ENCODE peak calls at places on chromosome 3, in seven cellular contexts. W is fibroblast of pulmonary artery, C is fibroblast of lung, D is mesothelial cell of epicardium, X is lower leg skin, P is fibroblast of the aortic adventitia, U is GM06990. F is an unnamed sample.

GRCh38 chr3:46406440-46406785 is 453 bp downstream of the CCR5AS start:
- DNase-seq in W (no peak), C (no peak), D (no peak), X (no peak), P (no peak), U (no peak), F (no peak)

GRCh38 chr3:108493862-108494261 is 16.5 kb downstream of the MYH15 start:
- DNase-seq in W (no peak), C (no peak), D (no peak), X (no peak), P (no peak), U (no peak), F (no peak)

GRCh38 chr3:101571028-101571895 is 2.7 kb upstream of the PCNP start:
- DNase-seq in W (no peak), C (no peak), D (no peak), X (no peak), P (no peak), U (no peak), F (no peak)

GRCh38 chr3:35223636-35224035 is 415.7 kb upstream of the ARPP21 start:
- DNase-seq in W (no peak), C (no peak), D (no peak), X (no peak), P (no peak), U (no peak), F (no peak)

GRCh38 chr3:42056840-42057239 is 34.3 kb upstream of the TRAK1 start:
- DNase-seq in W (no peak), C (no peak), D (no peak), X (no peak), P (no peak), U (no peak), F (no peak)

GRCh38 chr3:60584250-60584649 is 667.0 kb downstream of the FHIT start:
- DNase-seq in W (no peak), C (peak; percentile 87), D (no peak), X (no peak), P (no peak), U (no peak), F (no peak)

GRCh38 chr3:102104093-102104492 is 254.8 kb downstream of the NFKBIZ start:
- DNase-seq in W (no peak), C (no peak), D (no peak), X (no peak), P (peak; percentile 24), U (no peak), F (no peak)

GRCh38 chr3:67044955-67045354 is 46.8 kb downstream of the KBTBD8 start:
- DNase-seq in W (no peak), C (peak; percentile 36), D (no peak), X (no peak), P (no peak), U (no peak), F (no peak)

GRCh38 chr3:53885239-53885638 is 3.3 kb upstream of the ACTR8 start:
- DNase-seq in W (no peak), C (no peak), D (no peak), X (no peak), P (no peak), U (no peak), F (no peak)

GRCh38 chr3:25037049-25037547 is 391.0 kb upstream of the RARB start:
- DNase-seq in W (no peak), C (peak; percentile 71), D (no peak), X (no peak), P (peak; percentile 48), U (no peak), F (no peak)

GRCh38 chr3:124140751-124141150 is 148.8 kb upstream of the ROPN1 start:
- DNase-seq in W (no peak), C (peak; percentile 75), D (no peak), X (no peak), P (no peak), U (no peak), F (no peak)

GRCh38 chr3:98099848-98100247 is 12.9 kb downstream of the OR5AC2 start:
- DNase-seq in W (no peak), C (no peak), D (no peak), X (no peak), P (no peak), U (no peak), F (no peak)

GRCh38 chr3:156837130-156837529 is 11.0 kb downstream of the LEKR1 start:
- DNase-seq in W (no peak), C (peak; percentile 49), D (no peak), X (no peak), P (no peak), U (no peak), F (no peak)

GRCh38 chr3:88151358-88151757 is 1.6 kb downstream of the C3orf38 start:
- DNase-seq in W (no peak), C (peak; percentile 29), D (no peak), X (no peak), P (peak; percentile 30), U (peak; percentile 22), F (no peak)

GRCh38 chr3:4575413-4575812 is 82.3 kb downstream of the ITPR1 start:
- DNase-seq in W (peak; percentile 43), C (no peak), D (no peak), X (no peak), P (peak; percentile 42), U (no peak), F (no peak)

GRCh38 chr3:64187065-64187959 is 38.0 kb downstream of the PRICKLE2 start:
- DNase-seq in W (peak; percentile 97), C (peak; percentile 99), D (peak; percentile 66), X (peak; percentile 58), P (peak; percentile 98), U (no peak), F (no peak)

GRCh38 chr3:101212740-101213139 is 107.6 kb downstream of the IMPG2 start:
- DNase-seq in W (no peak), C (no peak), D (no peak), X (no peak), P (no peak), U (no peak), F (no peak)

GRCh38 chr3:133209871-133210550 is 171.8 kb downstream of the TMEM108 start:
- DNase-seq in W (peak; percentile 39), C (peak; percentile 61), D (no peak), X (no peak), P (peak; percentile 14), U (peak; percentile 14), F (no peak)

GRCh38 chr3:95752199-95752598 is 1062.2 kb upstream of the EPHA6 start:
- DNase-seq in W (no peak), C (no peak), D (no peak), X (no peak), P (no peak), U (no peak), F (no peak)
- TF ChIP-seq CTCF in W (no peak), C (no peak), D (no peak), X (no peak), P (no peak), U (no peak), F (no peak)

GRCh38 chr3:22118542-22118941 is 367.5 kb upstream of the ZNF385D start:
- DNase-seq in W (no peak), C (no peak), D (no peak), X (no peak), P (no peak), U (no peak), F (no peak)

GRCh38 chr3:22117091-22117490 is 366.1 kb upstream of the ZNF385D start:
- DNase-seq in W (peak; percentile 9), C (no peak), D (no peak), X (no peak), P (peak; percentile 4), U (no peak), F (no peak)

GRCh38 chr3:22115581-22115980 is 364.6 kb upstream of the ZNF385D start:
- DNase-seq in W (no peak), C (peak; percentile 36), D (no peak), X (no peak), P (no peak), U (no peak), F (no peak)

GRCh38 chr3:22121068-22121706 is 370.2 kb upstream of the ZNF385D start:
- DNase-seq in W (no peak), C (no peak), D (no peak), X (no peak), P (no peak), U (no peak), F (no peak)

GRCh38 chr3:22117751-22118346 is 366.8 kb upstream of the ZNF385D start:
- DNase-seq in W (peak; percentile 75), C (peak; percentile 45), D (no peak), X (no peak), P (peak; percentile 73), U (no peak), F (no peak)
- TF ChIP-seq CTCF in W (peak; percentile 58), C (no peak), D (peak; percentile 84), X (no peak), P (peak; percentile 57), U (peak; percentile 31), F (peak; percentile 80)

GRCh38 chr3:119350114-119350513 is 55.9 kb downstream of the ARHGAP31 start:
- DNase-seq in W (peak; percentile 54), C (peak; percentile 9), D (no peak), X (no peak), P (no peak), U (no peak), F (no peak)

GRCh38 chr3:119352235-119352634 is 58.1 kb downstream of the ARHGAP31 start:
- DNase-seq in W (peak; percentile 27), C (peak; percentile 58), D (no peak), X (no peak), P (no peak), U (peak; percentile 79), F (no peak)

GRCh38 chr3:119356646-119357045 is 62.5 kb downstream of the ARHGAP31 start:
- DNase-seq in W (peak; percentile 24), C (peak; percentile 23), D (no peak), X (no peak), P (no peak), U (no peak), F (no peak)

GRCh38 chr3:119349353-119349752 is 55.2 kb downstream of the ARHGAP31 start:
- DNase-seq in W (peak; percentile 13), C (no peak), D (no peak), X (no peak), P (no peak), U (no peak), F (no peak)

GRCh38 chr3:119352863-119353527 is 58.8 kb downstream of the ARHGAP31 start:
- DNase-seq in W (peak; percentile 86), C (peak; percentile 74), D (no peak), X (no peak), P (peak; percentile 87), U (no peak), F (no peak)
- TF ChIP-seq CTCF in W (peak; percentile 56), C (peak; percentile 31), D (no peak), X (no peak), P (peak; percentile 53), U (peak; percentile 33), F (no peak)

GRCh38 chr3:29716213-29716612 is 435.3 kb downstream of the RBMS3 start:
- DNase-seq in W (no peak), C (no peak), D (no peak), X (no peak), P (no peak), U (no peak), F (no peak)

GRCh38 chr3:29720660-29721059 is 439.8 kb downstream of the RBMS3 start:
- DNase-seq in W (no peak), C (no peak), D (no peak), X (no peak), P (no peak), U (no peak), F (no peak)

GRCh38 chr3:29721789-29722188 is 440.9 kb downstream of the RBMS3 start:
- DNase-seq in W (peak; percentile 34), C (no peak), D (no peak), X (no peak), P (no peak), U (no peak), F (no peak)

DNA sequence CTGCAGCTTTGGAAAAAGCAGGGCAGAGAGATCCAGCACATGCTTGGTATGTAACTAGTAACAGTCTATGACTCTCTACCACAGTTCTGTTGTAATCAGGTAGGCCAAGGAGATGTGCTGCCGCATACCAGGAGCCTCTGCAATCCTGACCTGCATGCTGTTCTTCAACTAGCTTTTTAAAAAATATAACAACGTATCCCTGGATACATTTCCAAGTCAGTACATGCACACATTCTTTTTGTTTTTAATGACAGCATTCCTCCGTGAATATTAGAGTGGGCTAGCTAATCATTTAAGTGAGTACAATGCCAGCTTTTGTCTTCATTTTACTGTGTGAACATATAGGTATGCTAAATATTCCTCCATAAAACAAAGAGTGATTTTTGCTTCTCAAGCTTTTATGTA is 437.8 kb downstream of the RBMS3 start:
- DNase-seq in W (peak; percentile 54), C (peak; percentile 36), D (no peak), X (no peak), P (peak; percentile 24), U (no peak), F (no peak)
- TF ChIP-seq CTCF in W (no peak), C (no peak), D (no peak), X (no peak), P (no peak), U (no peak), F (no peak)